ENCODE peak calls at places on chromosomes 6 and 20, in ten cellular contexts. M is NK-92 treated with Interleukin-12 subunit alpha and Interleukin-12 subunit beta, amount 100 ng/mL, for 24 hours; N is cerebellum; J is dorsolateral prefrontal cortex; T is effector memory CD8-positive, alpha-beta T cell; U is kidney glomerular epithelial cell; O is substantia nigra; P is prostate gland; B is dermis microvascular lymphatic vessel endothelial cell; Z is neural crest cell. G is an unnamed sample.

GRCh38 chr20:46568570-46569129 is 18.2 kb upstream of the OCSTAMP start:
- DNase-seq in M (no peak), N (peak; percentile 88), J (peak; percentile 92), T (no peak), U (no peak), O (peak; percentile 79), P (peak; percentile 87), B (peak; percentile 89), Z (no peak), G (no peak)

GRCh38 chr6:6080975-6081374 is 74.2 kb upstream of the NRN1 start:
- DNase-seq in M (no peak), N (no peak), J (no peak), T (no peak), U (no peak), O (no peak), P (no peak), B (no peak), Z (no peak), G (no peak)

GRCh38 chr6:1179571-1180459 is 132.1 kb upstream of the FOXQ1 start:
- DNase-seq in M (no peak), N (peak; percentile 84), J (no peak), T (no peak), U (no peak), O (no peak), P (no peak), B (no peak), Z (no peak), G (no peak)

GRCh38 chr20:507006-507758 is 36.4 kb downstream of the CSNK2A1 start:
- DNase-seq in M (no peak), N (no peak), J (no peak), T (no peak), U (no peak), O (no peak), P (no peak), B (no peak), Z (no peak), G (no peak)

GRCh38 chr6:130810307-130811030 is 16.7 kb upstream of the SMLR1 start:
- DNase-seq in M (no peak), N (peak; percentile 6), J (no peak), T (no peak), U (peak; percentile 5), O (no peak), P (no peak), B (no peak), Z (no peak), G (no peak)

GRCh38 chr6:76706566-76706965 is 634.1 kb upstream of the IMPG1 start:
- DNase-seq in M (no peak), N (no peak), J (no peak), T (no peak), U (no peak), O (no peak), P (no peak), B (no peak), Z (no peak), G (no peak)

GRCh38 chr6:4355241-4355640 is 219.9 kb upstream of the ECI2 start:
- DNase-seq in M (no peak), N (no peak), J (no peak), T (no peak), U (peak; percentile 42), O (no peak), P (no peak), B (no peak), Z (no peak), G (no peak)

GRCh38 chr6:84568971-84569370 is 195.4 kb downstream of the TBX18 start:
- DNase-seq in M (no peak), N (no peak), J (no peak), T (no peak), U (no peak), O (no peak), P (no peak), B (peak; percentile 5), Z (no peak), G (peak; percentile 40)

GRCh38 chr6:157600807-157601206 is 219.8 kb downstream of the ZDHHC14 start:
- DNase-seq in M (no peak), N (no peak), J (no peak), T (no peak), U (no peak), O (no peak), P (no peak), B (no peak), Z (no peak), G (no peak)

GRCh38 chr6:169975701-169976100 is 224.3 kb downstream of the ERMARD start:
- DNase-seq in M (no peak), N (no peak), J (peak; percentile 4), T (no peak), U (no peak), O (no peak), P (no peak), B (no peak), Z (no peak), G (no peak)

GRCh38 chr6:151197556-151197955 is 42.2 kb upstream of the AKAP12 start:
- DNase-seq in M (no peak), N (no peak), J (no peak), T (no peak), U (no peak), O (no peak), P (no peak), B (no peak), Z (no peak), G (no peak)

GRCh38 chr20:5643936-5644335 is 106.3 kb upstream of the SHLD1 start:
- DNase-seq in M (no peak), N (no peak), J (no peak), T (no peak), U (no peak), O (no peak), P (peak; percentile 19), B (no peak), Z (no peak), G (no peak)

GRCh38 chr6:82494367-82494766 is 130.8 kb downstream of the TPBG start:
- DNase-seq in M (no peak), N (peak; percentile 2), J (no peak), T (no peak), U (no peak), O (no peak), P (no peak), B (no peak), Z (no peak), G (no peak)

GRCh38 chr6:13763740-13764381 is 50.5 kb downstream of the MCUR1 start:
- DNase-seq in M (peak; percentile 38), N (no peak), J (no peak), T (no peak), U (no peak), O (no peak), P (no peak), B (no peak), Z (no peak), G (no peak)

GRCh38 chr6:30883476-30883742 is 910 bp upstream of the DDR1 start:
- DNase-seq in M (no peak), N (no peak), J (no peak), T (no peak), U (no peak), O (no peak), P (no peak), B (no peak), Z (no peak), G (no peak)

GRCh38 chr20:41314386-41314785 is 3.1 kb downstream of the ZHX3 start:
- DNase-seq in M (no peak), N (no peak), J (no peak), T (no peak), U (no peak), O (no peak), P (no peak), B (no peak), Z (no peak), G (no peak)

GRCh38 chr6:144160452-144160851 is 10.1 kb downstream of the STX11 start:
- DNase-seq in M (no peak), N (no peak), J (no peak), T (no peak), U (no peak), O (no peak), P (no peak), B (no peak), Z (no peak), G (no peak)

GRCh38 chr6:17354700-17355403 is 38.5 kb upstream of the CAP2 start:
- DNase-seq in M (no peak), N (no peak), J (no peak), T (no peak), U (no peak), O (no peak), P (no peak), B (no peak), Z (no peak), G (no peak)

GRCh38 chr6:1418471-1419191 is 29.3 kb downstream of the FOXF2 start:
- DNase-seq in M (no peak), N (no peak), J (no peak), T (no peak), U (no peak), O (no peak), P (no peak), B (no peak), Z (no peak), G (no peak)

GRCh38 chr6:161210857-161211256 is 63.0 kb downstream of the AGPAT4 start:
- DNase-seq in M (no peak), N (no peak), J (no peak), T (no peak), U (no peak), O (no peak), P (no peak), B (no peak), Z (no peak), G (no peak)

GRCh38 chr6:27650620-27651370 is 177.9 kb upstream of the ZNF184 start:
- DNase-seq in M (no peak), N (no peak), J (no peak), T (no peak), U (peak; percentile 62), O (no peak), P (no peak), B (no peak), Z (peak; percentile 72), G (no peak)

GRCh38 chr6:73675466-73676098 is 20.4 kb upstream of the CD109 start:
- DNase-seq in M (peak; percentile 24), N (peak; percentile 49), J (peak; percentile 65), T (peak; percentile 70), U (peak; percentile 78), O (no peak), P (peak; percentile 80), B (peak; percentile 48), Z (peak; percentile 91), G (peak; percentile 63)

G was measured in Kasumi-1.